ENCODE peak calls at places on chromosome 22, in six cellular contexts. One of them, this sample, is unnamed.
A peak's percentile ranks its signal among the peaks of the same experiment; 100 is the strongest.

GRCh38 chr22:43847376-43848289 is 14.7 kb downstream of the SULT4A1 start:
- DNase-seq in endothelial cell of umbilical vein: no peak
- DNase-seq in breast epithelium: no peak
- DNase-seq in HCT116: no peak
- DNase-seq in transverse colon: no peak
- DNase-seq in HepG2: no peak
- DNase-seq in this sample: no peak

GRCh38 chr22:43315687-43316217 is 27.4 kb downstream of the SCUBE1 start:
- DNase-seq in endothelial cell of umbilical vein: no peak
- DNase-seq in breast epithelium: no peak
- DNase-seq in HCT116: no peak
- DNase-seq in transverse colon: no peak
- DNase-seq in HepG2: no peak
- DNase-seq in this sample: no peak

GRCh38 chr22:20023214-20023613 is 2.3 kb downstream of the TANGO2 start:
- DNase-seq in endothelial cell of umbilical vein: no peak
- DNase-seq in breast epithelium: no peak
- DNase-seq in HCT116: no peak
- DNase-seq in transverse colon: no peak
- DNase-seq in HepG2: no peak
- DNase-seq in this sample: no peak

GRCh38 chr22:26139320-26139719 is 29.9 kb upstream of the SEZ6L start:
- DNase-seq in endothelial cell of umbilical vein: no peak
- DNase-seq in breast epithelium: peak; percentile 83
- DNase-seq in HCT116: no peak
- DNase-seq in transverse colon: no peak
- DNase-seq in HepG2: no peak
- DNase-seq in this sample: peak; percentile 44

GRCh38 chr22:23424031-23424430 is 156.1 kb downstream of the IGLL1 start:
- DNase-seq in endothelial cell of umbilical vein: no peak
- DNase-seq in breast epithelium: no peak
- DNase-seq in HCT116: no peak
- DNase-seq in transverse colon: no peak
- DNase-seq in HepG2: no peak
- DNase-seq in this sample: no peak

GRCh38 chr22:44199866-44200265 is 19.1 kb downstream of the PARVG start:
- DNase-seq in endothelial cell of umbilical vein: no peak
- DNase-seq in breast epithelium: no peak
- DNase-seq in HCT116: no peak
- DNase-seq in transverse colon: no peak
- DNase-seq in HepG2: no peak
- DNase-seq in this sample: no peak

GRCh38 chr22:19122752-19123492 is 710 bp upstream of the DGCR2 start:
- DNase-seq in endothelial cell of umbilical vein: no peak
- DNase-seq in breast epithelium: peak; percentile 27
- DNase-seq in HCT116: no peak
- DNase-seq in transverse colon: peak; percentile 35
- DNase-seq in HepG2: no peak
- DNase-seq in this sample: peak; percentile 19

GRCh38 chr22:47205081-47205491 is 442.6 kb downstream of the TBC1D22A start:
- DNase-seq in endothelial cell of umbilical vein: no peak
- DNase-seq in breast epithelium: peak; percentile 4
- DNase-seq in HCT116: no peak
- DNase-seq in transverse colon: no peak
- DNase-seq in HepG2: no peak
- DNase-seq in this sample: no peak

GRCh38 chr22:39097098-39098020 is at the start of gene APOBEC3H:
- DNase-seq in endothelial cell of umbilical vein: no peak
- DNase-seq in breast epithelium: peak; percentile 59
- DNase-seq in HCT116: peak; percentile 16
- DNase-seq in transverse colon: peak; percentile 41
- DNase-seq in HepG2: no peak
- DNase-seq in this sample: peak; percentile 21

GRCh38 chr22:40654522-40655167 is 18.1 kb upstream of the MRTFA start:
- DNase-seq in endothelial cell of umbilical vein: peak; percentile 60
- DNase-seq in breast epithelium: peak; percentile 37
- DNase-seq in HCT116: no peak
- DNase-seq in transverse colon: peak; percentile 37
- DNase-seq in HepG2: no peak
- DNase-seq in this sample: peak; percentile 38

GRCh38 chr22:48167238-48167637 is 1404.8 kb downstream of the TBC1D22A start:
- DNase-seq in endothelial cell of umbilical vein: no peak
- DNase-seq in breast epithelium: no peak
- DNase-seq in HCT116: no peak
- DNase-seq in transverse colon: no peak
- DNase-seq in HepG2: no peak
- DNase-seq in this sample: no peak

GRCh38 chr22:44366372-44367310 is 53.9 kb upstream of the SHISAL1 start:
- DNase-seq in endothelial cell of umbilical vein: peak; percentile 11
- DNase-seq in breast epithelium: no peak
- DNase-seq in HCT116: no peak
- DNase-seq in transverse colon: no peak
- DNase-seq in HepG2: no peak
- DNase-seq in this sample: no peak

GRCh38 chr22:19125474-19126308 is 3.5 kb upstream of the DGCR2 start:
- DNase-seq in endothelial cell of umbilical vein: no peak
- DNase-seq in breast epithelium: no peak
- DNase-seq in HCT116: no peak
- DNase-seq in transverse colon: no peak
- DNase-seq in HepG2: no peak
- DNase-seq in this sample: no peak

GRCh38 chr22:39290724-39291161 is 28.7 kb downstream of the RPL3 start:
- DNase-seq in endothelial cell of umbilical vein: peak; percentile 64
- DNase-seq in breast epithelium: peak; percentile 84
- DNase-seq in HCT116: no peak
- DNase-seq in transverse colon: no peak
- DNase-seq in HepG2: peak; percentile 56
- DNase-seq in this sample: peak; percentile 41

GRCh38 chr22:17672417-17672991 is 33.9 kb downstream of the BCL2L13 start:
- DNase-seq in endothelial cell of umbilical vein: no peak
- DNase-seq in breast epithelium: no peak
- DNase-seq in HCT116: no peak
- DNase-seq in transverse colon: no peak
- DNase-seq in HepG2: no peak
- DNase-seq in this sample: no peak

GRCh38 chr22:37802310-37803194 is 5.2 kb upstream of the GCAT start:
- DNase-seq in endothelial cell of umbilical vein: peak; percentile 51
- DNase-seq in breast epithelium: peak; percentile 50
- DNase-seq in HCT116: no peak
- DNase-seq in transverse colon: peak; percentile 73
- DNase-seq in HepG2: peak; percentile 54
- DNase-seq in this sample: no peak

GRCh38 chr22:48592931-48593330 is 1234.7 kb downstream of the BRD1 start:
- DNase-seq in endothelial cell of umbilical vein: no peak
- DNase-seq in breast epithelium: no peak
- DNase-seq in HCT116: no peak
- DNase-seq in transverse colon: no peak
- DNase-seq in HepG2: no peak
- DNase-seq in this sample: no peak

GRCh38 chr22:35307892-35308291 is 8.2 kb downstream of the TOM1 start:
- DNase-seq in endothelial cell of umbilical vein: peak; percentile 46
- DNase-seq in breast epithelium: no peak
- DNase-seq in HCT116: no peak
- DNase-seq in transverse colon: no peak
- DNase-seq in HepG2: no peak
- DNase-seq in this sample: no peak

GRCh38 chr22:35307372-35307771 is 7.7 kb downstream of the TOM1 start:
- DNase-seq in endothelial cell of umbilical vein: no peak
- DNase-seq in breast epithelium: peak; percentile 15
- DNase-seq in HCT116: no peak
- DNase-seq in transverse colon: no peak
- DNase-seq in HepG2: no peak
- DNase-seq in this sample: no peak

GRCh38 chr22:35310556-35311550 is 11.2 kb downstream of the TOM1 start:
- DNase-seq in endothelial cell of umbilical vein: no peak
- DNase-seq in breast epithelium: peak; percentile 18
- DNase-seq in HCT116: no peak
- DNase-seq in transverse colon: peak; percentile 63
- DNase-seq in HepG2: peak; percentile 68
- DNase-seq in this sample: no peak

GRCh38 chr22:35306350-35306967 is 6.8 kb downstream of the TOM1 start:
- DNase-seq in endothelial cell of umbilical vein: peak; percentile 87
- DNase-seq in breast epithelium: no peak
- DNase-seq in HCT116: no peak
- DNase-seq in transverse colon: no peak
- DNase-seq in HepG2: no peak
- DNase-seq in this sample: no peak

GRCh38 chr22:35308480-35308945 is 8.8 kb downstream of the TOM1 start:
- DNase-seq in endothelial cell of umbilical vein: no peak
- DNase-seq in breast epithelium: no peak
- DNase-seq in HCT116: no peak
- DNase-seq in transverse colon: no peak
- DNase-seq in HepG2: no peak
- DNase-seq in this sample: no peak
- TF ChIP-seq POLR2AphosphoS5 in endothelial cell of umbilical vein: no peak
- TF ChIP-seq POLR2AphosphoS5 in breast epithelium: no peak
- TF ChIP-seq POLR2AphosphoS5 in HCT116: no peak
- TF ChIP-seq POLR2AphosphoS5 in transverse colon: no peak
- TF ChIP-seq POLR2AphosphoS5 in HepG2: no peak
- TF ChIP-seq POLR2AphosphoS5 in this sample: no peak

GRCh38 chr22:29480512-29481264 is 670 bp downstream of the NEFH start:
- DNase-seq in endothelial cell of umbilical vein: peak; percentile 41
- DNase-seq in breast epithelium: no peak
- DNase-seq in HCT116: no peak
- DNase-seq in transverse colon: no peak
- DNase-seq in HepG2: no peak
- DNase-seq in this sample: no peak
- H3K27me3 ChIP-seq in endothelial cell of umbilical vein: peaks cover 48% of the 10 kb centered on the region
- H3K27me3 ChIP-seq in breast epithelium: peaks cover 12% of the 10 kb centered on the region
- H3K27me3 ChIP-seq in HCT116: no peaks in the 10 kb centered on the region
- H3K27me3 ChIP-seq in transverse colon: peaks cover 60% of the 10 kb centered on the region
- H3K27me3 ChIP-seq in HepG2: peaks cover 40% of the 10 kb centered on the region
- H3K27me3 ChIP-seq in this sample: peaks cover 7% of the 10 kb centered on the region

DNA sequence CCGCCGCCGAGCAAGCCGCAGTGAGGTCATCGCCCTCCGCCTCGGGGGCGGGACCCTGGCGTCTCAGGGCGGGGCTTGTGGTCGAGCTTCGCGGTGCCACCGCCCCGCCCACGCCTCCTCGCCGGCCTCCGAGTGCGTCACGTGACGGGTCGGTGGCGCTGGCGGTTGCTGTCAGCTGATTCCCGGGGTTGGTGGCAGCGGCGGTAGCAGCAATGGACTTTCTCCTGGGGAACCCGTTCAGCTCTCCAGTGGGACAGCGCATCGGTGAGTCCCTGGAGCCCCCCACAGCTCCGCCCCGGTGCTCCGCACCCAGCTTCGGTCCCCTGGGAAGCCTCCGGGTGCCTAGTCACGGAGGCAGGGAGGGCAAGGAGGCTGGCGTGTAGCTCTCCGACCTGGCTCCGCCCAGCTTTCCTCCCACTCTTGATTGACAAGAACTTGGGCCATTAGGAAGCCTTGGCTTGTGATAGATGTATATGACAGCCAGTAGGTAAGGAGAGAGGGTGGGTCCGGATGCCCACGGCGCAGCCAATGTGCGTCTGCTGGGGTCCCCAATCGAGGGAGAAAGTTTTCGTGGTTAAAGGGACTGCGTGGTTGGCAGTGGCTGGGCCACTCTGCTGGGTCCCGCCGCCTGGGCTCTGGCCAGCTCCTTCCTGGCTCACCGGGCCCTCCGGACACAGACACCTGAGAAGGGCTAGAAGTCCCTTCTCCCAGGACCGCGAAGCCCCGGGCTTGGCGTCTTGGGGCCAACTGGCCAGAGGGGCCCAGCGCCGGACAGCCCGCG is at the start of gene TOM1:
- DNase-seq in endothelial cell of umbilical vein: peak; percentile 99
- DNase-seq in breast epithelium: peak; percentile 97
- DNase-seq in HCT116: peak; percentile 98
- DNase-seq in transverse colon: peak; percentile 98
- DNase-seq in HepG2: peak; percentile 97
- DNase-seq in this sample: peak; percentile 96
- TF ChIP-seq POLR2A in endothelial cell of umbilical vein: peak; percentile 63
- TF ChIP-seq POLR2A in breast epithelium: peak; percentile 93
- TF ChIP-seq POLR2A in HCT116: no peak
- TF ChIP-seq POLR2A in transverse colon: peak; percentile 93
- TF ChIP-seq POLR2A in HepG2: peak; percentile 88
- TF ChIP-seq POLR2A in this sample: peak; percentile 92

DNA sequence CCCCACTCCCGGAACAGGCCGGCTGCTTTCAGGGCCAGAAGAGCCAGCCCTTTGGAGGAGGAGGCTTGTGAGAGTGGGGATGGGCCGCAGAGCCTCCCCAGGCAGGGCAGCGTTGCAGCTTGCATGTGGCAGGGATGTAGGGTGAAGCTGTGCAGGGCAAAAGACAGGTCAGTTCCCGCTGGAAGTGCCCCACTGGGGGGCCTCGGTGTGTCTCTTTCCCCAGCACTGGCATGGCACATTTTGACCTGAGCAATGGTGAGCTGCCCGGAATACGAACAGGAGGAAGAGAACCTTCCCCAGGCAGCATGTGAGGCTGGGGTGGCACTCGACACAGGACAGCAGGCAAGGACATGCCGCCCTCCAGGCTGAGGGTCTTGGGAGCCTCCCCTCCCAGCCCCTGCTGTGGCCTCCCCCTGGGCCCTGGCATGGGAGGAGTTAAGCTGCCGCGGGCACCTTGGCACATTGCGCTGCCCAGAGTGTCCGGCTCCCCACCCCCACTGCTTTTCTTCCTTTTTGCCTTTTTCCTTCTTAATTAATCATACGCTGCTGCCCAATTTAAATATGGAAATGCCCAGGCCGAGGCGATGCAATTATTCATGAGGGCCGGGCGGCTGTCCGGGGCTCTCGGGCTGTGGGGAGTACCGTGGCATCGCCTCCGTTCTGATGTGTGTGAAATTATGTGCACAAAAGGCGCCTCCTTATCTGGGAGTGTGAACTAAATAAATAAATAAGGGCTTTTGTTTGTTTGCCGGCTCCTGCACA is 76.0 kb upstream of the WNT7B start:
- DNase-seq in endothelial cell of umbilical vein: peak; percentile 58
- DNase-seq in breast epithelium: peak; percentile 37
- DNase-seq in HCT116: no peak
- DNase-seq in transverse colon: peak; percentile 69
- DNase-seq in HepG2: no peak
- DNase-seq in this sample: no peak
- TF ChIP-seq POLR2AphosphoS5 in endothelial cell of umbilical vein: no peak
- TF ChIP-seq POLR2AphosphoS5 in breast epithelium: peak; percentile 9
- TF ChIP-seq POLR2AphosphoS5 in HCT116: peak; percentile 19
- TF ChIP-seq POLR2AphosphoS5 in transverse colon: no peak
- TF ChIP-seq POLR2AphosphoS5 in HepG2: no peak
- TF ChIP-seq POLR2AphosphoS5 in this sample: no peak

DNA sequence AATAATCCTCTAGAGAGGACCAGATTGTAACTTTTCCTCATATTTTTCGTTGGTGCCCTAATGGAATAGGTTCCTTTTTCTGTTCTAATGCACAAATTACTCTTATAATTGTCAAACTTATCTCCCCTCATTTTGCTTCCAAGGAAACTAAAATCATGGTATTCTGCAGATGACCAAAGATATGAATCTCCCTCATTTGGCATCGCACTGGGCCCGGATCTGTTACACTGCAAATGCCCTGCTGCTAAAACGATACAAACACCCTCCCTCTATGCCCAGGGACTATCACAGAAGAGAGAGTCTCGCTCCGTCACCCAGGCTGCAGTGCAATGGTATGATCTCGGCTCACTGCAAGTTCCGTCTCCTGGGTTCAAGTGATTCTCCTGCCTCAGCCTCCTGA is 7.6 kb downstream of the KLHDC7B start:
- DNase-seq in endothelial cell of umbilical vein: no peak
- DNase-seq in breast epithelium: no peak
- DNase-seq in HCT116: no peak
- DNase-seq in transverse colon: no peak
- DNase-seq in HepG2: no peak
- DNase-seq in this sample: no peak
- H3K27me3 ChIP-seq in endothelial cell of umbilical vein: peaks cover 17% of the 10 kb centered on the region
- H3K27me3 ChIP-seq in breast epithelium: peaks cover 2% of the 10 kb centered on the region
- H3K27me3 ChIP-seq in HCT116: no peaks in the 10 kb centered on the region
- H3K27me3 ChIP-seq in transverse colon: peaks cover 17% of the 10 kb centered on the region
- H3K27me3 ChIP-seq in HepG2: peaks cover 11% of the 10 kb centered on the region
- H3K27me3 ChIP-seq in this sample: no peaks in the 10 kb centered on the region